ENCODE peak calls at places on chromosomes 1 and 21, in four cellular contexts. One of them, this sample, is unnamed.
A peak's percentile ranks its signal among the peaks of the same experiment; 100 is the strongest.

GRCh38 chr1:84353665-84354064 is 44.6 kb upstream of the DNASE2B start:
- DNase-seq in breast epithelium: no peak
- DNase-seq in brain microvascular endothelial cell: no peak
- DNase-seq in CD8-positive, alpha-beta T cell: no peak
- DNase-seq in this sample: peak; percentile 74

GRCh38 chr1:187054862-187055757 is 226.4 kb downstream of the PLA2G4A start:
- DNase-seq in CD8-positive, alpha-beta T cell: no peak
- DNase-seq in breast epithelium: no peak
- DNase-seq in brain microvascular endothelial cell: no peak
- DNase-seq in this sample: no peak

GRCh38 chr1:93703649-93704048 is 22.0 kb upstream of the BCAR3 start:
- DNase-seq in breast epithelium: no peak
- DNase-seq in brain microvascular endothelial cell: no peak
- DNase-seq in CD8-positive, alpha-beta T cell: no peak
- DNase-seq in this sample: no peak

GRCh38 chr21:45021428-45022347 is 52.7 kb upstream of the ADARB1 start:
- DNase-seq in CD8-positive, alpha-beta T cell: no peak
- DNase-seq in brain microvascular endothelial cell: no peak
- DNase-seq in breast epithelium: peak; percentile 46
- DNase-seq in this sample: no peak

GRCh38 chr1:233295775-233296322 is 324 bp upstream of the PCNX2 start:
- DNase-seq in breast epithelium: no peak
- DNase-seq in CD8-positive, alpha-beta T cell: no peak
- DNase-seq in brain microvascular endothelial cell: no peak
- DNase-seq in this sample: peak; percentile 50

GRCh38 chr1:226988337-226988672 is 48.2 kb downstream of the COQ8A start:
- DNase-seq in breast epithelium: no peak
- DNase-seq in brain microvascular endothelial cell: no peak
- DNase-seq in CD8-positive, alpha-beta T cell: no peak
- DNase-seq in this sample: no peak

GRCh38 chr1:112397051-112397471 is 1.0 kb downstream of the CTTNBP2NL start:
- DNase-seq in breast epithelium: no peak
- DNase-seq in brain microvascular endothelial cell: no peak
- DNase-seq in CD8-positive, alpha-beta T cell: no peak
- DNase-seq in this sample: no peak

GRCh38 chr1:19768321-19769210 is 31.1 kb downstream of the TMCO4 start:
- DNase-seq in brain microvascular endothelial cell: peak; percentile 59
- DNase-seq in breast epithelium: no peak
- DNase-seq in CD8-positive, alpha-beta T cell: no peak
- DNase-seq in this sample: peak; percentile 85

GRCh38 chr1:206808615-206809014 is 36.3 kb upstream of the IL10 start:
- DNase-seq in brain microvascular endothelial cell: peak; percentile 13
- DNase-seq in breast epithelium: no peak
- DNase-seq in CD8-positive, alpha-beta T cell: peak; percentile 26
- DNase-seq in this sample: peak; percentile 39

GRCh38 chr21:29664615-29665014 is 275.2 kb downstream of the GRIK1 start:
- DNase-seq in CD8-positive, alpha-beta T cell: no peak
- DNase-seq in breast epithelium: no peak
- DNase-seq in brain microvascular endothelial cell: no peak
- DNase-seq in this sample: no peak

GRCh38 chr1:25611843-25612242 is 4.7 kb upstream of the MAN1C1 start:
- DNase-seq in breast epithelium: no peak
- DNase-seq in brain microvascular endothelial cell: no peak
- DNase-seq in CD8-positive, alpha-beta T cell: no peak
- DNase-seq in this sample: no peak

GRCh38 chr1:86069757-86070145 is 86.8 kb downstream of the COL24A1 start:
- DNase-seq in CD8-positive, alpha-beta T cell: no peak
- DNase-seq in breast epithelium: no peak
- DNase-seq in brain microvascular endothelial cell: peak; percentile 65
- DNase-seq in this sample: peak; percentile 16

GRCh38 chr1:41482001-41482765 is 2.3 kb downstream of the EDN2 start:
- DNase-seq in brain microvascular endothelial cell: no peak
- DNase-seq in breast epithelium: peak; percentile 91
- DNase-seq in CD8-positive, alpha-beta T cell: no peak
- DNase-seq in this sample: no peak

GRCh38 chr1:246897302-246897701 is 34.4 kb downstream of the AHCTF1 start:
- DNase-seq in breast epithelium: no peak
- DNase-seq in CD8-positive, alpha-beta T cell: no peak
- DNase-seq in brain microvascular endothelial cell: no peak
- DNase-seq in this sample: no peak

GRCh38 chr1:113275083-113275482 is 115.2 kb upstream of the MAGI3 start:
- DNase-seq in breast epithelium: no peak
- DNase-seq in brain microvascular endothelial cell: no peak
- DNase-seq in CD8-positive, alpha-beta T cell: no peak
- DNase-seq in this sample: no peak

GRCh38 chr21:43305811-43306311 is 121.1 kb downstream of the SIK1 start:
- DNase-seq in CD8-positive, alpha-beta T cell: no peak
- DNase-seq in breast epithelium: no peak
- DNase-seq in brain microvascular endothelial cell: no peak
- DNase-seq in this sample: no peak

GRCh38 chr1:202034683-202035462 is 24.5 kb downstream of the ELF3 start:
- DNase-seq in brain microvascular endothelial cell: peak; percentile 97
- DNase-seq in breast epithelium: peak; percentile 83
- DNase-seq in CD8-positive, alpha-beta T cell: no peak
- DNase-seq in this sample: peak; percentile 97

GRCh38 chr1:29651684-29652665 is 415.7 kb downstream of the PTPRU start:
- DNase-seq in CD8-positive, alpha-beta T cell: no peak
- DNase-seq in breast epithelium: no peak
- DNase-seq in brain microvascular endothelial cell: no peak
- DNase-seq in this sample: no peak

GRCh38 chr21:21046063-21046462 is 47.9 kb downstream of the NCAM2 start:
- DNase-seq in breast epithelium: no peak
- DNase-seq in brain microvascular endothelial cell: no peak
- DNase-seq in CD8-positive, alpha-beta T cell: no peak
- DNase-seq in this sample: no peak

GRCh38 chr1:232726048-232726779 is 79.0 kb upstream of the MAP10 start:
- DNase-seq in breast epithelium: no peak
- DNase-seq in CD8-positive, alpha-beta T cell: no peak
- DNase-seq in brain microvascular endothelial cell: no peak
- DNase-seq in this sample: peak; percentile 69

GRCh38 chr1:11598461-11598860 is 55.8 kb downstream of the FBXO2 start:
- DNase-seq in CD8-positive, alpha-beta T cell: no peak
- DNase-seq in breast epithelium: no peak
- DNase-seq in brain microvascular endothelial cell: no peak
- DNase-seq in this sample: no peak

GRCh38 chr1:229070168-229070567 is 200.7 kb upstream of the RAB4A start:
- DNase-seq in brain microvascular endothelial cell: peak; percentile 28
- DNase-seq in CD8-positive, alpha-beta T cell: no peak
- DNase-seq in breast epithelium: peak; percentile 70
- DNase-seq in this sample: peak; percentile 47

GRCh38 chr1:15206418-15207030 is 40.5 kb upstream of the FHAD1 start:
- DNase-seq in brain microvascular endothelial cell: no peak
- DNase-seq in CD8-positive, alpha-beta T cell: no peak
- DNase-seq in breast epithelium: peak; percentile 22
- DNase-seq in this sample: no peak

GRCh38 chr21:32940079-32941014 is 85.4 kb upstream of the OLIG2 start:
- DNase-seq in CD8-positive, alpha-beta T cell: peak; percentile 15
- DNase-seq in breast epithelium: no peak
- DNase-seq in brain microvascular endothelial cell: no peak
- DNase-seq in this sample: peak; percentile 35

GRCh38 chr1:18861590-18861989 is 2.1 kb upstream of the TAS1R2 start:
- DNase-seq in brain microvascular endothelial cell: no peak
- DNase-seq in breast epithelium: no peak
- DNase-seq in CD8-positive, alpha-beta T cell: no peak
- DNase-seq in this sample: no peak

GRCh38 chr1:60386259-60386658 is 312.7 kb upstream of the C1orf87 start:
- DNase-seq in CD8-positive, alpha-beta T cell: no peak
- DNase-seq in breast epithelium: no peak
- DNase-seq in brain microvascular endothelial cell: no peak
- DNase-seq in this sample: peak; percentile 10

GRCh38 chr1:91864017-91864700 is 21.8 kb downstream of the TGFBR3 start:
- DNase-seq in brain microvascular endothelial cell: peak; percentile 15
- DNase-seq in CD8-positive, alpha-beta T cell: no peak
- DNase-seq in breast epithelium: no peak
- DNase-seq in this sample: peak; percentile 43

GRCh38 chr1:11061652-11062365 is 2.0 kb upstream of the SRM start:
- DNase-seq in breast epithelium: no peak
- DNase-seq in CD8-positive, alpha-beta T cell: no peak
- DNase-seq in brain microvascular endothelial cell: no peak
- DNase-seq in this sample: no peak

DNA sequence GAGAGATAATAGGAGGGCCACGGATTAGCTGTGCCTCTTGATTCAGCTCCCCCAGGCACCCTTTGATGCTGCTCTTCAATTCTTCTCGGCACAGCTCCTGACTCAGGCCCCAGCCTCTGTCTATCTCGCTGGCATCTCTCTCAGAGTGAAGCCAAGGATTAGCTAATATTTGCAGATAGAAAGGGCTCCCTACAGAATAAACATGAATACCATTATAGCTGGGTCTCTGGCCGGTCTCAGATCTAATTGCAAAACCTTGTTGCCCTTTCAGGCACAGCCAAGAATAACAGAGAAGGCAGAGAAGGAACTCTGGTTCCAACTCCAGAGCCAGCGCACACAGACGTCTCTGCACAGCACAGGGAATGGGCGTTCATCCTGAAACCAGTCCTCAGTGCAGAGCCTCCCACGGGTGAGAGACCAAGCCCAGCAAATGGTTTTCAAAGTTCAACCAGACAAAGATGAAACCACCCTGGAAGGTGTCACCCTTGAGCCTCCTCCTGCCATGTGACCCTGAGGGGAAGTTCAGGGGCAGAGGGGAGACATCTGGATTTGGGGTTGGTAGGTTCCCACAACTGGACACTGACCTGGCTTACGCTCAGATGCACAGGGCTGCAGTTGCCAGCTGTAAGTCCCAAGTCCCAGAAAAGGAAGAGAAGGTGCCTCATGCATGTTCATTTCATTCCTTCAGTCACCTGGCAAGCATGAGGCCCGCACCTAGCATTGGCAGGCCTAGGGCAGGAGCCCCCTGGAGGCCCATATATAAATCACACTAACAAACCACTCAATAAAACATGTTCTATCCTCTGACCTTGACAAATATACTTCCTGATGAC is 394.0 kb downstream of the NPHP4 start:
- DNase-seq in CD8-positive, alpha-beta T cell: no peak
- DNase-seq in brain microvascular endothelial cell: no peak
- DNase-seq in breast epithelium: no peak
- DNase-seq in this sample: no peak
- TF ChIP-seq CTCF in CD8-positive, alpha-beta T cell: no peak
- TF ChIP-seq CTCF in brain microvascular endothelial cell: no peak
- TF ChIP-seq CTCF in breast epithelium: no peak
- TF ChIP-seq CTCF in this sample: no peak

GRCh38 chr1:225461533-225462428 is 33.9 kb upstream of the LBR start:
- DNase-seq in CD8-positive, alpha-beta T cell: no peak
- DNase-seq in breast epithelium: no peak
- DNase-seq in brain microvascular endothelial cell: no peak
- DNase-seq in this sample: no peak
- TF ChIP-seq CTCF in CD8-positive, alpha-beta T cell: no peak
- TF ChIP-seq CTCF in breast epithelium: no peak
- TF ChIP-seq CTCF in brain microvascular endothelial cell: no peak
- TF ChIP-seq CTCF in this sample: no peak

DNA sequence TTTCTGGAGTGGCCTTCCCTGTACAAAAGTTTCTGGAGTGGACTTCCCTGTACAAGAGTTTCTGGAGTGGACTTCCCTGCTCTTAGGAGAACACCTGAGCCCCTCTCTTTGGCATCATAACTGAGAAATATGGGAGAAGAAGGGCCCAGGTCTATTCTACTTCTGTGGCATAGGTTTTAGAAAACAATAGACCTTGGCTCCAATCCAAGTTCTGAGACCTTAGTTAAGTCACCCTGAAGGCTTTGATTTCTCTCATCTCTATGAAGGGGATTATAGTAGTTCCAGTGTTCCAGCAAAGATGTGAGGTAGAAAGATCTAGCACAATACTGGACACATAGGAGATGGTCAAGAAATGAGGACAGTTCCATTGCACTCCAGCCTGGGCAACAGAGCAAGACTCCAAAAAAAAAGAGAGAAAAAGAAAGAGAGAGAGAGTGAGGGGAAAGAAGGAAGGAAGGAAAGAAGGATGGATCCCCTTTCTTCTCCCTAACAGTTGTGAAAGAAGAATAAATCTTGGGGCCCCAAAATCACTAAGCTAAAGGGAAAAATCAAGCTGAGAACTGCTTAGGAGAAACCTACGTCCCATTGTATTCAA is 13.3 kb upstream of the EIF4G3 start:
- DNase-seq in breast epithelium: no peak
- DNase-seq in CD8-positive, alpha-beta T cell: no peak
- DNase-seq in brain microvascular endothelial cell: no peak
- DNase-seq in this sample: no peak
- TF ChIP-seq CTCF in breast epithelium: no peak
- TF ChIP-seq CTCF in CD8-positive, alpha-beta T cell: no peak
- TF ChIP-seq CTCF in brain microvascular endothelial cell: no peak
- TF ChIP-seq CTCF in this sample: no peak

GRCh38 chr1:240285541-240285940 is 193.9 kb downstream of the FMN2 start:
- DNase-seq in breast epithelium: no peak
- DNase-seq in CD8-positive, alpha-beta T cell: no peak
- DNase-seq in brain microvascular endothelial cell: no peak
- DNase-seq in this sample: no peak

GRCh38 chr1:240293706-240294105 is 202.0 kb downstream of the FMN2 start:
- DNase-seq in breast epithelium: no peak
- DNase-seq in CD8-positive, alpha-beta T cell: no peak
- DNase-seq in brain microvascular endothelial cell: no peak
- DNase-seq in this sample: peak; percentile 17

GRCh38 chr1:240284656-240285427 is 193.2 kb downstream of the FMN2 start:
- DNase-seq in brain microvascular endothelial cell: no peak
- DNase-seq in breast epithelium: no peak
- DNase-seq in CD8-positive, alpha-beta T cell: no peak
- DNase-seq in this sample: no peak

GRCh38 chr1:240282061-240282830 is 190.6 kb downstream of the FMN2 start:
- DNase-seq in CD8-positive, alpha-beta T cell: no peak
- DNase-seq in breast epithelium: no peak
- DNase-seq in brain microvascular endothelial cell: no peak
- DNase-seq in this sample: no peak

GRCh38 chr1:240287722-240288121 is 196.0 kb downstream of the FMN2 start:
- DNase-seq in brain microvascular endothelial cell: no peak
- DNase-seq in breast epithelium: no peak
- DNase-seq in CD8-positive, alpha-beta T cell: no peak
- DNase-seq in this sample: no peak
- TF ChIP-seq CTCF in brain microvascular endothelial cell: no peak
- TF ChIP-seq CTCF in breast epithelium: no peak
- TF ChIP-seq CTCF in CD8-positive, alpha-beta T cell: no peak
- TF ChIP-seq CTCF in this sample: no peak

DNA sequence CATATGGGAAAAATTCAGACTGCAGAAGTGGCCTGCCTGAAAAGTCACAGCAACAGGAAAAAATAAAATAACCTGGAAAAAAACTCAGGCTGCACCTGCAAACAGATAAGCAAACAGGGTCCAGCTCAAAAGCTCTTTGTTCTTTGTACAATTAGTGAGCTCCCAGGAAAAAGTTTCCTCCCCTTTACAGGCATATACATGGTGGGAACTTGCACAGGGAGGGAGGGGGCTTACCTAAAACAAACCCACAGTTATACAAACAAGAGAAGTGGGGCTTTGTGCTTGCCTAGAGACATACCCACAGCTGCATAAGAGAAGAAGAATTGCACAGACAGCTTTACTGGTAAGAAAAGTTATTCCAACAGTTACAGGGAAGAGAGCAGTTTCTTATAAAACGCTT is 31.7 kb upstream of the COG2 start:
- DNase-seq in breast epithelium: no peak
- DNase-seq in CD8-positive, alpha-beta T cell: no peak
- DNase-seq in brain microvascular endothelial cell: no peak
- DNase-seq in this sample: no peak
- TF ChIP-seq CTCF in breast epithelium: no peak
- TF ChIP-seq CTCF in CD8-positive, alpha-beta T cell: no peak
- TF ChIP-seq CTCF in brain microvascular endothelial cell: no peak
- TF ChIP-seq CTCF in this sample: no peak